ENCODE peak calls at places on chromosomes 7 and 10, in seven cellular contexts. One of them, this sample, is unnamed.

GRCh38 chr10:802506-802905 is 113.0 kb upstream of the DIP2C start:
- DNase-seq in GM12891: no peak
- DNase-seq in A549: no peak
- DNase-seq in heart left ventricle: no peak
- DNase-seq in lower leg skin: peak
- DNase-seq in Peyer's patch: no peak
- DNase-seq in K562: no peak
- DNase-seq in this sample: no peak

GRCh38 chr7:19113855-19114590 is 3.4 kb downstream of the TWIST1 start:
- DNase-seq in heart left ventricle: no peak
- DNase-seq in A549: no peak
- DNase-seq in Peyer's patch: no peak
- DNase-seq in lower leg skin: no peak
- DNase-seq in GM12891: no peak
- DNase-seq in K562: no peak
- DNase-seq in this sample: no peak

GRCh38 chr7:42843209-42843800 is 68.6 kb downstream of the C7orf25 start:
- DNase-seq in GM12891: no peak
- DNase-seq in heart left ventricle: peak
- DNase-seq in A549: peak
- DNase-seq in K562: peak
- DNase-seq in lower leg skin: no peak
- DNase-seq in Peyer's patch: peak
- DNase-seq in this sample: peak

GRCh38 chr10:110912374-110912773 is 6.6 kb downstream of the BBIP1 start:
- DNase-seq in heart left ventricle: no peak
- DNase-seq in lower leg skin: no peak
- DNase-seq in K562: no peak
- DNase-seq in A549: no peak
- DNase-seq in Peyer's patch: no peak
- DNase-seq in GM12891: no peak
- DNase-seq in this sample: no peak

GRCh38 chr7:69817835-69818646 is 219.8 kb downstream of the AUTS2 start:
- DNase-seq in GM12891: no peak
- DNase-seq in Peyer's patch: no peak
- DNase-seq in heart left ventricle: no peak
- DNase-seq in lower leg skin: no peak
- DNase-seq in K562: no peak
- DNase-seq in A549: no peak
- DNase-seq in this sample: no peak

GRCh38 chr10:128543186-128543585 is 417.0 kb upstream of the MKI67 start:
- DNase-seq in K562: no peak
- DNase-seq in A549: no peak
- DNase-seq in lower leg skin: peak
- DNase-seq in GM12891: no peak
- DNase-seq in heart left ventricle: no peak
- DNase-seq in Peyer's patch: no peak
- DNase-seq in this sample: no peak

GRCh38 chr10:120824864-120825263 is 26.3 kb upstream of the WDR11 start:
- DNase-seq in heart left ventricle: no peak
- DNase-seq in GM12891: no peak
- DNase-seq in A549: peak
- DNase-seq in Peyer's patch: peak
- DNase-seq in K562: peak
- DNase-seq in lower leg skin: no peak
- DNase-seq in this sample: peak

GRCh38 chr10:12958546-12959110 is 42.9 kb downstream of the CCDC3 start:
- DNase-seq in lower leg skin: peak
- DNase-seq in A549: no peak
- DNase-seq in Peyer's patch: no peak
- DNase-seq in GM12891: no peak
- DNase-seq in heart left ventricle: no peak
- DNase-seq in K562: no peak
- DNase-seq in this sample: no peak

DNA sequence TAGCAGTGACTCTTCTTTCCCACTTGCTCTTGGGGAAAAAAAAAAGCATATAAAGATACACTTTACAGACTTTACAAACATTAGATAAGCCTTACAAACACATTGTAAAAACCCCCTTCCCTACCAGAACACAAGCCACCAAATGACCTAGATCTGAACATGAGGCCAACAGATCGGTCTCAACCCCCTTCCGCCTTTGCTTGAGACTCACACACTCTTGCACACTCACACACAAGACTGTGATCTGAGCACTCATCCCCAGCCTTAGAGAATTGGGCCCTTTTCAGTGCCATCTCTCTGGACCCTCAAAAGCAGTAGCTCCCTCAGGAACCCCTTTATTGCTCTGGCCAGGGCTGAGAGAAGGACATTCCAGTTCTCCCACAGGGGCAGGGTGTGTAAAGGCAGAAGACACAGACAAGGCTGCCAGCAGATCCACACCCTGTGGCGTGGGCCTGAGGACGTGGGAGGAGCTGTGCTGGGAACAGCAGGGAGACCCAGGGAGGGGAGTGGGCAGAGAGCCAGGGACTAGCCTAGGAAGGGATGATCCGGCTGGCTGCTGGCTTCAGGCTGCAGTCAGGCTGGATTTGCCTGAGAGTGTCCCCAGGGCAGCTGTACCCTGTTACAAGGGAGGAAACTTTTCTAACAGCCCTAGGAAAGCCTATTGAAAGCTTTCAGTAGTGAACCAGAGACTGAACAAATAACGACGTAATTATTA is 206.7 kb downstream of the KIAA1217 start:
- DNase-seq in Peyer's patch: peak
- DNase-seq in heart left ventricle: peak
- DNase-seq in lower leg skin: peak
- DNase-seq in K562: no peak
- DNase-seq in GM12891: no peak
- DNase-seq in A549: no peak
- DNase-seq in this sample: no peak
- TF ChIP-seq POLR2A in Peyer's patch: no peak
- TF ChIP-seq POLR2A in heart left ventricle: no peak
- TF ChIP-seq POLR2A in lower leg skin: no peak
- TF ChIP-seq POLR2A in K562: no peak
- TF ChIP-seq POLR2A in GM12891: no peak
- TF ChIP-seq POLR2A in A549: no peak
- TF ChIP-seq POLR2A in this sample: no peak

GRCh38 chr7:1533569-1534329 is 3.2 kb downstream of the MAFK start:
- DNase-seq in Peyer's patch: peak
- DNase-seq in K562: peak
- DNase-seq in GM12891: peak
- DNase-seq in lower leg skin: peak
- DNase-seq in heart left ventricle: peak
- DNase-seq in A549: peak
- DNase-seq in this sample: peak
- TF ChIP-seq POLR2A in Peyer's patch: no peak
- TF ChIP-seq POLR2A in K562: no peak
- TF ChIP-seq POLR2A in GM12891: no peak
- TF ChIP-seq POLR2A in lower leg skin: no peak
- TF ChIP-seq POLR2A in heart left ventricle: no peak
- TF ChIP-seq POLR2A in A549: no peak
- TF ChIP-seq POLR2A in this sample: no peak

GRCh38 chr10:116891208-116891607 is 41.9 kb downstream of the ENO4 start:
- DNase-seq in Peyer's patch: no peak
- DNase-seq in GM12891: no peak
- DNase-seq in K562: no peak
- DNase-seq in lower leg skin: no peak
- DNase-seq in A549: no peak
- DNase-seq in heart left ventricle: peak
- DNase-seq in this sample: no peak

GRCh38 chr10:116888380-116889055 is 39.2 kb downstream of the ENO4 start:
- DNase-seq in A549: peak
- DNase-seq in heart left ventricle: no peak
- DNase-seq in K562: no peak
- DNase-seq in lower leg skin: peak
- DNase-seq in Peyer's patch: peak
- DNase-seq in GM12891: no peak
- DNase-seq in this sample: no peak

GRCh38 chr10:116893686-116894037 is 44.4 kb downstream of the ENO4 start:
- DNase-seq in GM12891: no peak
- DNase-seq in A549: no peak
- DNase-seq in heart left ventricle: no peak
- DNase-seq in K562: no peak
- DNase-seq in lower leg skin: no peak
- DNase-seq in Peyer's patch: no peak
- DNase-seq in this sample: no peak

GRCh38 chr10:116889066-116889465 is 39.8 kb downstream of the ENO4 start:
- DNase-seq in heart left ventricle: no peak
- DNase-seq in Peyer's patch: no peak
- DNase-seq in GM12891: no peak
- DNase-seq in lower leg skin: no peak
- DNase-seq in A549: no peak
- DNase-seq in K562: no peak
- DNase-seq in this sample: no peak

GRCh38 chr10:116892873-116893685 is 43.8 kb downstream of the ENO4 start:
- DNase-seq in lower leg skin: no peak
- DNase-seq in heart left ventricle: no peak
- DNase-seq in GM12891: no peak
- DNase-seq in K562: no peak
- DNase-seq in A549: no peak
- DNase-seq in Peyer's patch: no peak
- DNase-seq in this sample: no peak
- TF ChIP-seq POLR2A in lower leg skin: no peak
- TF ChIP-seq POLR2A in heart left ventricle: no peak
- TF ChIP-seq POLR2A in GM12891: no peak
- TF ChIP-seq POLR2A in K562: no peak
- TF ChIP-seq POLR2A in A549: no peak
- TF ChIP-seq POLR2A in Peyer's patch: no peak
- TF ChIP-seq POLR2A in this sample: no peak

DNA sequence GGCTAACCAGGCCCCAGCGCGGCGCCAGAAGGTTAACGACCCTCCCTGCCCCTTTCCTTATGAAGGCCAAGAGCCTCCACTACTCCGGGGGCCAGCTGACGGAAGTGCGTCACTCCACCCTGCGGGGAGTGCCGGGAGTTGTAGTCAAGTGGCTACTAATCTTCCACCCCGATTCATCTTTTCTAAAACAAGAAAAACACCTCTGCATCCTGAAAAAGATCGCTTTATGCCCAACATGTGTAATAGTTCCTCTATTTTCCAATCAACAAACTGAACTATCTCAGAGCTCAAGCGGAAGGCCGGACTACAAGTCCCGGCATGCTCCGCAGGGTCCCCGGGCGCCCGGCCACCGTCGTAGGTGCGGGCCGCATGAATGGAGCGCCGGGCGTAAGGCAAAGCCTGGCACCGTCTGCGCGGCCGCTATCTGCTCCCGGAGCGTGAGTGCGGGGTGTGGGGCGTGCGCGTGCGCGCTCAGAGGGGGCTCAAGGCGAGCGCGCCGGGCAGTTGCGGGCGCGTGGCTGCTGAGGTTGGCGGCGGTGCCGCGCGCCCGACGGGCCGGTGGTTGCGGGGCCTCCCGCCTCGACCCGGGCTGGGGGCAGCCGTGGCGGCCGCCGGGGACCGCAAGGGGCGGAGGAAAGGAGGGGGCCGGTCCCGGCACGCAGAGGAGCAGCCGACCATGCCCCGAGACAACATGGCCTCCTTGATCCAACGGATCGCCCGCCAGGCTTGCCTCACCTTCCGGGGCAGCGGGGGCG is at the start of gene ADO:
- DNase-seq in K562: peak
- DNase-seq in heart left ventricle: peak
- DNase-seq in Peyer's patch: peak
- DNase-seq in lower leg skin: peak
- DNase-seq in GM12891: peak
- DNase-seq in A549: peak
- DNase-seq in this sample: peak
- TF ChIP-seq POLR2A in K562: peak
- TF ChIP-seq POLR2A in heart left ventricle: no peak
- TF ChIP-seq POLR2A in Peyer's patch: peak
- TF ChIP-seq POLR2A in lower leg skin: no peak
- TF ChIP-seq POLR2A in GM12891: no peak
- TF ChIP-seq POLR2A in A549: peak
- TF ChIP-seq POLR2A in this sample: peak

GRCh38 chr7:1105189-1105588 is 17.3 kb downstream of the GPER1 start:
- DNase-seq in K562: no peak
- DNase-seq in Peyer's patch: no peak
- DNase-seq in A549: no peak
- DNase-seq in lower leg skin: no peak
- DNase-seq in GM12891: no peak
- DNase-seq in heart left ventricle: no peak
- DNase-seq in this sample: no peak
- TF ChIP-seq POLR2A in K562: no peak
- TF ChIP-seq POLR2A in Peyer's patch: no peak
- TF ChIP-seq POLR2A in A549: no peak
- TF ChIP-seq POLR2A in lower leg skin: no peak
- TF ChIP-seq POLR2A in GM12891: no peak
- TF ChIP-seq POLR2A in heart left ventricle: no peak
- TF ChIP-seq POLR2A in this sample: no peak

GRCh38 chr10:103790580-103790979 is 64.8 kb downstream of the SH3PXD2A start:
- DNase-seq in lower leg skin: no peak
- DNase-seq in K562: no peak
- DNase-seq in heart left ventricle: no peak
- DNase-seq in A549: no peak
- DNase-seq in GM12891: no peak
- DNase-seq in Peyer's patch: no peak
- DNase-seq in this sample: no peak

GRCh38 chr10:103789141-103789540 is 66.2 kb downstream of the SH3PXD2A start:
- DNase-seq in lower leg skin: no peak
- DNase-seq in K562: no peak
- DNase-seq in A549: no peak
- DNase-seq in Peyer's patch: no peak
- DNase-seq in GM12891: no peak
- DNase-seq in heart left ventricle: no peak
- DNase-seq in this sample: no peak

GRCh38 chr10:103791858-103792257 is 63.5 kb downstream of the SH3PXD2A start:
- DNase-seq in heart left ventricle: no peak
- DNase-seq in lower leg skin: no peak
- DNase-seq in K562: no peak
- DNase-seq in GM12891: no peak
- DNase-seq in Peyer's patch: no peak
- DNase-seq in A549: no peak
- DNase-seq in this sample: no peak

GRCh38 chr10:103791291-103791690 is 64.1 kb downstream of the SH3PXD2A start:
- DNase-seq in heart left ventricle: no peak
- DNase-seq in A549: no peak
- DNase-seq in K562: no peak
- DNase-seq in GM12891: no peak
- DNase-seq in Peyer's patch: no peak
- DNase-seq in lower leg skin: no peak
- DNase-seq in this sample: no peak

DNA sequence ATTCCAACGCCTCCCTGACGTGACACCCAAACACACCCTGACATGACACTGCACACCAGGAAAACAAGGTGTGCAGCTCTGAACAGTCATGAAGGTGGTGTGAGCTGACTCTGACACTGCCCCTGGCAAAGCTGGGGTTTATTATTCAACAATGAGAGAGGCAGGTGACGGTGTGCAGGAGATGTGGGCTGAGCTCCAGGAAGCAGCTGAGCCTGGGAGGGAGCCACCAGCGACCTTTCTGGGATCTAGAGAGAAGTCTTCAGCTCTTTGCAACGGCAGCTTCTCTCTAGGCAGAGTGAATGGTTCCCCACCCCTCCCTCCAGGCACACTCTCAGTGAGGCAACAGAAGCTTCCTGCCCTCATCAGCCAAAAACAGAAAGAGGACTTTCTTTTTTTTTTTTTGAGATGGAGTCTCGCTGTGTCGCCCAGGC is 65.6 kb downstream of the SH3PXD2A start:
- DNase-seq in heart left ventricle: no peak
- DNase-seq in Peyer's patch: peak
- DNase-seq in GM12891: no peak
- DNase-seq in K562: no peak
- DNase-seq in A549: no peak
- DNase-seq in lower leg skin: peak
- DNase-seq in this sample: no peak
- TF ChIP-seq POLR2A in heart left ventricle: no peak
- TF ChIP-seq POLR2A in Peyer's patch: peak
- TF ChIP-seq POLR2A in GM12891: no peak
- TF ChIP-seq POLR2A in K562: no peak
- TF ChIP-seq POLR2A in A549: no peak
- TF ChIP-seq POLR2A in lower leg skin: no peak
- TF ChIP-seq POLR2A in this sample: no peak

GRCh38 chr7:105013818-105014724 is at the start of gene KMT2E:
- DNase-seq in A549: peak
- DNase-seq in Peyer's patch: peak
- DNase-seq in heart left ventricle: peak
- DNase-seq in K562: peak
- DNase-seq in GM12891: peak
- DNase-seq in lower leg skin: peak
- DNase-seq in this sample: peak
- TF ChIP-seq POLR2A in A549: peak
- TF ChIP-seq POLR2A in Peyer's patch: no peak
- TF ChIP-seq POLR2A in heart left ventricle: peak
- TF ChIP-seq POLR2A in K562: no peak
- TF ChIP-seq POLR2A in GM12891: no peak
- TF ChIP-seq POLR2A in lower leg skin: peak
- TF ChIP-seq POLR2A in this sample: peak

This sample was measured in erythroblast.